ENCODE peak calls at places on chromosome 10, in five cellular contexts. Q is foreskin fibroblast; K is stimulated activated CD4-positive, alpha-beta T cell treated with anti-CD3 and anti-CD28 coated beads, Interleukin-1b, Interleukin-23, amount 100 ng/mL, for 1 hour; E is stomach; W is EL. M is an unnamed sample.
A peak's percentile ranks its signal among the peaks of the same experiment; 100 is the strongest.

GRCh38 chr10:132518572-132519381 is 18.8 kb upstream of the INPP5A start:
- DNase-seq in Q (no peak), E (peak; percentile 92), W (no peak), K (no peak), M (no peak)

GRCh38 chr10:9285698-9286097 is 1231.2 kb downstream of the GATA3 start:
- DNase-seq in Q (no peak), W (no peak), K (no peak), E (no peak), M (no peak)

GRCh38 chr10:107336061-107336460 is 171.6 kb upstream of the SORCS1 start:
- DNase-seq in E (no peak), K (no peak), W (no peak), Q (no peak), M (no peak)

GRCh38 chr10:53846809-53847208 is 954.2 kb downstream of the PCDH15 start:
- DNase-seq in Q (no peak), K (no peak), E (no peak), W (no peak), M (no peak)

GRCh38 chr10:9045311-9045710 is 990.8 kb downstream of the GATA3 start:
- DNase-seq in K (no peak), Q (no peak), E (no peak), W (no peak), M (no peak)

GRCh38 chr10:112122827-112123226 is 60.7 kb downstream of the GPAM start:
- DNase-seq in Q (peak; percentile 1), E (no peak), K (no peak), W (no peak), M (no peak)

GRCh38 chr10:86349940-86350630 is 16.5 kb downstream of the GRID1 start:
- DNase-seq in Q (no peak), K (no peak), W (no peak), E (no peak), M (no peak)

GRCh38 chr10:6320320-6321010 is 117.7 kb downstream of the PFKFB3 start:
- DNase-seq in E (no peak), K (no peak), W (no peak), Q (no peak), M (no peak)

GRCh38 chr10:104300736-104301292 is 31.8 kb downstream of the GSTO2 start:
- DNase-seq in Q (peak; percentile 99), W (peak; percentile 97), K (no peak), E (peak; percentile 72), M (no peak)

GRCh38 chr10:45380903-45381610 is 7.0 kb downstream of the ALOX5 start:
- DNase-seq in Q (no peak), K (no peak), W (peak; percentile 18), E (no peak), M (no peak)

GRCh38 chr10:34397324-34397723 is 417.8 kb downstream of the PARD3 start:
- DNase-seq in W (peak; percentile 7), K (no peak), E (no peak), Q (no peak), M (no peak)

GRCh38 chr10:91785851-91786250 is 12.4 kb upstream of the TNKS2 start:
- DNase-seq in Q (no peak), K (no peak), W (no peak), E (no peak), M (no peak)

GRCh38 chr10:25113231-25114035 is 61.4 kb upstream of the GPR158 start:
- DNase-seq in K (no peak), E (peak; percentile 85), Q (peak; percentile 31), W (peak; percentile 65), M (no peak)

GRCh38 chr10:100775346-100775745 is 30.0 kb downstream of the PAX2 start:
- DNase-seq in Q (peak; percentile 4), W (peak; percentile 49), E (no peak), K (no peak), M (no peak)

GRCh38 chr10:79146611-79147130 is 77.9 kb downstream of the ZMIZ1 start:
- DNase-seq in E (peak; percentile 82), W (no peak), K (no peak), Q (no peak), M (no peak)

GRCh38 chr10:22246680-22247391 is 29.0 kb upstream of the EBLN1 start:
- DNase-seq in E (no peak), Q (peak; percentile 54), W (peak; percentile 79), K (no peak), M (no peak)

GRCh38 chr10:62614389-62615157 is 189.9 kb upstream of the ADO start:
- DNase-seq in E (no peak), K (no peak), Q (peak; percentile 50), W (peak; percentile 74), M (no peak)

GRCh38 chr10:99888623-99889022 is 106.2 kb downstream of the ABCC2 start:
- DNase-seq in K (no peak), Q (peak; percentile 73), E (no peak), W (peak; percentile 75), M (no peak)

GRCh38 chr10:62333988-62334682 is 40.0 kb upstream of the ZNF365 start:
- DNase-seq in W (no peak), E (no peak), K (no peak), Q (no peak), M (no peak)

GRCh38 chr10:94088926-94089381 is 95.2 kb downstream of the PLCE1 start:
- DNase-seq in K (no peak), W (peak; percentile 56), E (no peak), Q (peak; percentile 37), M (no peak)

GRCh38 chr10:7054915-7055314 is 355.9 kb downstream of the SFMBT2 start:
- DNase-seq in E (no peak), K (no peak), W (no peak), Q (no peak), M (no peak)

GRCh38 chr10:6737080-6737641 is 157.1 kb upstream of the PRKCQ start:
- DNase-seq in Q (peak; percentile 55), K (no peak), W (peak; percentile 63), E (no peak), M (no peak)

GRCh38 chr10:5595591-5596590 is 70.5 kb downstream of the ASB13 start:
- DNase-seq in W (peak; percentile 98), E (no peak), Q (peak; percentile 88), K (no peak), M (no peak)

GRCh38 chr10:11451640-11452260 is 159.7 kb downstream of the USP6NL start:
- DNase-seq in E (no peak), Q (no peak), K (no peak), W (no peak), M (no peak)

GRCh38 chr10:51915031-51915542 is 215.7 kb upstream of the CSTF2T start:
- DNase-seq in K (no peak), W (no peak), E (no peak), Q (no peak), M (no peak)

GRCh38 chr10:126204320-126204719 is 184.0 kb downstream of the ADAM12 start:
- DNase-seq in W (no peak), K (no peak), Q (no peak), E (no peak), M (no peak)

GRCh38 chr10:112821663-112822062 is 128.4 kb upstream of the TCF7L2 start:
- DNase-seq in E (no peak), W (no peak), Q (no peak), K (no peak), M (no peak)

GRCh38 chr10:126185666-126186447 is 202.4 kb downstream of the ADAM12 start:
- DNase-seq in K (no peak), E (no peak), Q (no peak), W (no peak), M (no peak)

GRCh38 chr10:3777876-3778707 is 6.9 kb downstream of the KLF6 start:
- DNase-seq in E (no peak), K (no peak), Q (no peak), W (peak; percentile 22), M (no peak)

GRCh38 chr10:70927221-70927943 is 39.0 kb upstream of the PCBD1 start:
- DNase-seq in E (peak; percentile 28), K (no peak), Q (no peak), W (peak; percentile 11), M (no peak)

GRCh38 chr10:74977913-74978847 is 133.3 kb upstream of the SAMD8 start:
- DNase-seq in E (no peak), Q (no peak), W (no peak), K (no peak), M (peak; percentile 33)

GRCh38 chr10:49324711-49325110 is 25.7 kb downstream of the C10orf71 start:
- DNase-seq in K (no peak), W (peak; percentile 19), Q (no peak), E (peak; percentile 19), M (no peak)

GRCh38 chr10:32073676-32074075 is 17.5 kb upstream of the KIF5B start:
- DNase-seq in W (no peak), Q (peak; percentile 18), K (no peak), E (no peak), M (no peak)

GRCh38 chr10:103722632-103723031 is 132.7 kb downstream of the SH3PXD2A start:
- DNase-seq in W (no peak), Q (no peak), E (no peak), K (no peak), M (no peak)

GRCh38 chr10:127398140-127398966 is 150.8 kb upstream of the NPS start:
- DNase-seq in E (no peak), Q (peak; percentile 78), W (peak; percentile 62), K (no peak), M (no peak)